ENCODE peak calls at places on chromosomes 4 and X, in four cellular contexts. One of them, this sample, is unnamed.

GRCh38 chr4:187608001-187608421 is 387.6 kb upstream of the ZFP42 start:
- DNase-seq in GM23338: no peak
- DNase-seq in left lung: no peak
- DNase-seq in A549: no peak
- DNase-seq in this sample: no peak

GRCh38 chr4:17168571-17168970 is 270.1 kb upstream of the LDB2 start:
- DNase-seq in GM23338: peak; percentile 52
- DNase-seq in left lung: no peak
- DNase-seq in A549: no peak
- DNase-seq in this sample: no peak

GRCh38 chr4:2746891-2747695 is 9.0 kb downstream of the TNIP2 start:
- DNase-seq in GM23338: no peak
- DNase-seq in left lung: no peak
- DNase-seq in A549: no peak
- DNase-seq in this sample: no peak

GRCh38 chrX:9948406-9948805 is 18.8 kb upstream of the CLDN34 start:
- DNase-seq in GM23338: no peak
- DNase-seq in left lung: no peak
- DNase-seq in A549: no peak
- DNase-seq in this sample: no peak

GRCh38 chr4:43435303-43435702 is 542.8 kb downstream of the GRXCR1 start:
- DNase-seq in GM23338: no peak
- DNase-seq in left lung: no peak
- DNase-seq in A549: no peak
- DNase-seq in this sample: no peak

GRCh38 chrX:110684653-110685052 is 111.0 kb downstream of the CHRDL1 start:
- DNase-seq in GM23338: no peak
- DNase-seq in left lung: no peak
- DNase-seq in A549: no peak
- DNase-seq in this sample: no peak

GRCh38 chrX:133265331-133265730 is 47.2 kb upstream of the TFDP3 start:
- DNase-seq in GM23338: peak; percentile 91
- DNase-seq in left lung: no peak
- DNase-seq in A549: no peak
- DNase-seq in this sample: no peak

GRCh38 chr4:172141025-172141424 is 327.8 kb downstream of the GALNTL6 start:
- DNase-seq in GM23338: no peak
- DNase-seq in left lung: no peak
- DNase-seq in A549: no peak
- DNase-seq in this sample: no peak

GRCh38 chr4:108097990-108098553 is 70.7 kb downstream of the LEF1 start:
- DNase-seq in GM23338: no peak
- DNase-seq in left lung: no peak
- DNase-seq in A549: no peak
- DNase-seq in this sample: no peak

GRCh38 chrX:150625107-150625506 is 56.7 kb downstream of the MTM1 start:
- DNase-seq in GM23338: no peak
- DNase-seq in left lung: no peak
- DNase-seq in A549: no peak
- DNase-seq in this sample: no peak

DNA sequence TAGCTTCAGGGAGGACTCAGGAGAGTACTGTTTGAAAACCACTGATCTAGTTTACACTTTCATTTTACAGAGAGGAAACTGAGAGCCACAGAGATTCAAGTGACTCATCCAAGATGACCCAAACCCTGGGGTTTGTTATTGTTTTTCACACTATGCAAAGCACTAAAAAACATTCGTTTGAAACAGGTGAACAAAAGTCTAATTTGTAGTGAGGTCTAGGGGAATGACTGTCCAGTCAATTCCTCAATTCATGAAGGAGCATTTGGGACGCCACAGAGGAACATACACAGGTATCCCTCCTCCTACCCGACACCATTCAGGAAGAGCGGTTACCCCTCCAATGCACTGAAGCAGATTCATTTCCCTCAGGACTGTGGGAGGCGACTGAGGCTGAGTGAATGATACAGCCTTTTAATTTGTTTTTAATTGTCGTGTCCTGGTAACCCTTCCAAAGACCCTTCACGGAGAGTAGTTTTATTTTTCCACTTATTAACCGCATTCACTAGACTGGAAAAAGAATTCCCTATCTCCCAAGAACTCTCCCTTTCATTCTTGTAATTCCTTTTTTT is 30.3 kb downstream of the TLR10 start:
- DNase-seq in GM23338: no peak
- DNase-seq in left lung: no peak
- DNase-seq in A549: no peak
- DNase-seq in this sample: peak; percentile 58
- TF ChIP-seq CTCF in GM23338: no peak
- TF ChIP-seq CTCF in left lung: no peak
- TF ChIP-seq CTCF in A549: no peak
- TF ChIP-seq CTCF in this sample: no peak

DNA sequence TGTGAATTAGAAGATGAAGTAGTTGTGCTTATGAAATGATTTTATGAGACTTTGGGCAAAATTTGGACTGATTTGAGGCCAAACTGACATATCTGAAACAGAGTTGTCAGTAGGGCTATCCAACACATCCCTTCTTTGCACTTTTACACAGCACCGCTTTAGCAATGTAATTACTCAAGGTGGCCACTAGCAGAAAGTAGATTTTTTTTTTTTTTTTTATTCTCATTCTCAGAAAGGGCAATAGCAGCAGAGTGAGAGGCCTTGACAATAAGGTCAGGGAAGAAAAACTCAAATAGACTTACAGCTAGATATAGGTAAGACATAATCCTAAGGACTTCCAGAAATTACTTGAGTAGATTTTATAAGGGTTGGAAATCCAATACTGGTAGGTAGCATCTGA is 414.3 kb downstream of the NAP1L3 start:
- DNase-seq in GM23338: peak; percentile 11
- DNase-seq in left lung: no peak
- DNase-seq in A549: no peak
- DNase-seq in this sample: no peak
- TF ChIP-seq CTCF in GM23338: no peak
- TF ChIP-seq CTCF in left lung: no peak
- TF ChIP-seq CTCF in A549: no peak
- TF ChIP-seq CTCF in this sample: no peak

GRCh38 chrX:18348047-18348446 is 6.4 kb downstream of the SCML2 start:
- DNase-seq in GM23338: no peak
- DNase-seq in left lung: no peak
- DNase-seq in A549: no peak
- DNase-seq in this sample: no peak

GRCh38 chrX:18351774-18352173 is 2.7 kb downstream of the SCML2 start:
- DNase-seq in GM23338: no peak
- DNase-seq in left lung: no peak
- DNase-seq in A549: no peak
- DNase-seq in this sample: no peak

GRCh38 chrX:18354369-18355329 is at the start of gene SCML2:
- DNase-seq in GM23338: peak; percentile 39
- DNase-seq in left lung: peak; percentile 37
- DNase-seq in A549: peak; percentile 60
- DNase-seq in this sample: peak; percentile 48

DNA sequence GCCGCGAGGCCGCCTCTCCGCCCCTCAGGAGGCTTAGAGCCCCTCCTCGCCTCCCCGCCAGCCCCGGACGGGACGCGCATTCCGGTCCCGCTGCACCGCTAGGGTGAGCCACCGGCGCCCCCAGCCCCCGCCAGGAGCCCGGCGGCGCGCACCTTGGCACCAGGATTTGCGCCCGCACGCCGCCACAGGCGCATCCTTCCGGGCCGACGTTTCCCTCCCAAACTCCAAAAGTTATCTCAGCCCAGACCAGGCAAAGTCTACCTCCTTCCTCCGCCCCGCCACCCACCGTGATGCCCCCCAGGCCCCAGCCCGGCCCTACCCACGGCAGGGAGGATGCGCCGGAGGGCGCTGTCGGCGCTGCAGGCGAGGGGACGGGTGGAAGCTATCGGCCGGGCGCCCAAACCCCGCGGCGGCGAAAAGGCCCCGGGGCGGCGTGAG is 538 bp downstream of the SCML2 start:
- DNase-seq in GM23338: peak; percentile 63
- DNase-seq in left lung: no peak
- DNase-seq in A549: peak; percentile 44
- DNase-seq in this sample: no peak
- TF ChIP-seq CTCF in GM23338: no peak
- TF ChIP-seq CTCF in left lung: no peak
- TF ChIP-seq CTCF in A549: peak; percentile 26
- TF ChIP-seq CTCF in this sample: no peak

DNA sequence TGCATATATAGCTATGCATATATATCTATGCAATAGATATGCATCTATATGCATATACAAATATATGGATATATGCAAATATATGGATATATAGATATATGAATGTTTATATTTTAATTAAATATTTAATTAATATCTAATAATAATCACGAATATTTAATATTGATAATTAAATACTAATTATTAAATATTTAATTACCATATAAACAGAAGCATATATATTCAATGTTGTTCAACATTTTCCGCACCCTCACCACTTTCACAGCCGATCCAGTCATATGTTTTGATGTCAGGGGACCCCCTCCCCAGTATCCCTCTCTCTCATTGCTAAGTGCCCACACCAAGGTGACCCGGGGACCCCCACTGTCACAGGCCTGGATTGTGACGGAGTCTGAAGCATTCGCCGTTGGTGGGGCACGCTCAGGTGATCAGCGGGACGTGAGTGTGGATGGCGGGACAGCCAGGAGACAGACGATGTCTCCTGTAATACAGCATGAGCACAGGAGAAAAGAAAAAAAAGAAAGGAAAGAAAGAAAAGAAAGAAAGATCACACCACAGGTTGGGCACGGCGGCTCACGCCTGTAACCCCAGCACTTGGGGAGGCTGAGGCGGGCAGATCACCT is 199.7 kb downstream of the CRLF2 start:
- DNase-seq in GM23338: no peak
- DNase-seq in left lung: no peak
- DNase-seq in A549: no peak
- DNase-seq in this sample: no peak
- TF ChIP-seq CTCF in GM23338: no peak
- TF ChIP-seq CTCF in left lung: no peak
- TF ChIP-seq CTCF in A549: no peak
- TF ChIP-seq CTCF in this sample: no peak

GRCh38 chr4:128780688-128781087 is 28.8 kb upstream of the JADE1 start:
- DNase-seq in GM23338: no peak
- DNase-seq in left lung: no peak
- DNase-seq in A549: no peak
- DNase-seq in this sample: no peak

GRCh38 chr4:128787509-128788311 is 21.8 kb upstream of the JADE1 start:
- DNase-seq in GM23338: no peak
- DNase-seq in left lung: no peak
- DNase-seq in A549: no peak
- DNase-seq in this sample: no peak

GRCh38 chr4:128776794-128777216 is 32.7 kb upstream of the JADE1 start:
- DNase-seq in GM23338: no peak
- DNase-seq in left lung: peak; percentile 84
- DNase-seq in A549: peak; percentile 86
- DNase-seq in this sample: no peak

GRCh38 chr4:128782875-128783614 is 26.5 kb upstream of the JADE1 start:
- DNase-seq in GM23338: no peak
- DNase-seq in left lung: no peak
- DNase-seq in A549: peak; percentile 6
- DNase-seq in this sample: no peak

DNA sequence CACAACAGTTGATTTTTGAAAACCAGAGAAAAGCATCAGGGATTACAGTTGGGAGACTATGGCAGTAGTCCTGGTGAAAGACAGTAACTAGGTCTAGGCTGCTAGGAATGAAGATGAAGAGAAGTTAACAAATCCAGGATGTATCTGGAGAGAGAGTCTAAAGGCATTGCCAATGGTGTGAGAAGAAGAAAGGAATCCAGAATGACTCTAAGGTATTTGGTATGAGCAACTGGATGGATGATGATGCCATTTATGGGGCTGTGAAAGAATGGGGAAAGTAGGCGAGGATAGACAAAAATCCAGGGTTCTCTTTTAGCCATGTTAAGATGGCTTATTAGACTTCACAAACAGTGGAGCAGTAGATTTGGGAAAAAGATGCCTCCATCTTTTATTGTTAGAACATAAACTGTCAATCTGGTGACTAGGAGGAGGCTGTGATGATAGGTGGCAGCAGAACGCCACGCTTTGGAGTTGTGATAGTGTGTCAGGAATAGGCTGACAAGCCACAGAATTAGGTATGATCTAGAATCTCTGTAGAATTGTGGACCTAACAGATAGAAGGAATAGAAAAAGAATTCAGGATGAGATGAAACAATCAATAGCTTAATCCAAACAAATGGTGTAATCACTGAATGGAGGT is 27.3 kb upstream of the JADE1 start:
- DNase-seq in GM23338: peak; percentile 52
- DNase-seq in left lung: no peak
- DNase-seq in A549: peak; percentile 38
- DNase-seq in this sample: peak; percentile 57
- TF ChIP-seq CTCF in GM23338: peak; percentile 83
- TF ChIP-seq CTCF in left lung: no peak
- TF ChIP-seq CTCF in A549: peak; percentile 20
- TF ChIP-seq CTCF in this sample: peak; percentile 39

GRCh38 chrX:100647095-100647494 is 3.1 kb downstream of the SRPX2 start:
- DNase-seq in GM23338: no peak
- DNase-seq in left lung: no peak
- DNase-seq in A549: no peak
- DNase-seq in this sample: no peak
- TF ChIP-seq CTCF in GM23338: no peak
- TF ChIP-seq CTCF in left lung: no peak
- TF ChIP-seq CTCF in A549: no peak
- TF ChIP-seq CTCF in this sample: no peak

GRCh38 chr4:164087733-164088132 is 593.2 kb downstream of the TMA16 start:
- DNase-seq in GM23338: no peak
- DNase-seq in left lung: no peak
- DNase-seq in A549: no peak
- DNase-seq in this sample: no peak
- TF ChIP-seq CTCF in GM23338: no peak
- TF ChIP-seq CTCF in left lung: no peak
- TF ChIP-seq CTCF in A549: no peak
- TF ChIP-seq CTCF in this sample: no peak

GRCh38 chr4:74189331-74190043 is 31.6 kb downstream of the MTHFD2L start:
- DNase-seq in GM23338: peak; percentile 76
- DNase-seq in left lung: no peak
- DNase-seq in A549: peak; percentile 69
- DNase-seq in this sample: peak; percentile 18
- TF ChIP-seq CTCF in GM23338: peak; percentile 68
- TF ChIP-seq CTCF in left lung: peak; percentile 57
- TF ChIP-seq CTCF in A549: peak; percentile 72
- TF ChIP-seq CTCF in this sample: peak; percentile 63

GRCh38 chr4:44678094-44679023 is at the start of gene GUF1:
- DNase-seq in GM23338: peak; percentile 94
- DNase-seq in left lung: peak; percentile 93
- DNase-seq in A549: peak; percentile 88
- DNase-seq in this sample: peak; percentile 89

GRCh38 chr4:44671636-44672035 is 6.6 kb upstream of the GUF1 start:
- DNase-seq in GM23338: no peak
- DNase-seq in left lung: no peak
- DNase-seq in A549: no peak
- DNase-seq in this sample: no peak

GRCh38 chr4:44670466-44671199 is 7.6 kb upstream of the GUF1 start:
- DNase-seq in GM23338: no peak
- DNase-seq in left lung: no peak
- DNase-seq in A549: no peak
- DNase-seq in this sample: no peak

GRCh38 chr4:44679060-44679459 is 840 bp downstream of the GUF1 start:
- DNase-seq in GM23338: no peak
- DNase-seq in left lung: no peak
- DNase-seq in A549: no peak
- DNase-seq in this sample: peak; percentile 27

GRCh38 chr4:44674471-44674870 is 3.7 kb upstream of the GUF1 start:
- DNase-seq in GM23338: no peak
- DNase-seq in left lung: no peak
- DNase-seq in A549: no peak
- DNase-seq in this sample: no peak
- TF ChIP-seq CTCF in GM23338: no peak
- TF ChIP-seq CTCF in left lung: no peak
- TF ChIP-seq CTCF in A549: no peak
- TF ChIP-seq CTCF in this sample: peak; percentile 21

This sample was measured in GM13977.